ENCODE peak calls at places on chromosomes 6 and 20, in ten cellular contexts. F is A549; C is left ventricle myocardium inferior; T is colonic mucosa; K is pancreas; H is heart left ventricle; R is mammary epithelial cell; D is naive thymus-derived CD4-positive, alpha-beta T cell; W is Panc1; S is fibroblast of lung. N is an unnamed sample.
A peak's percentile ranks its signal among the peaks of the same experiment; 100 is the strongest.

GRCh38 chr6:305371-306206 is 13.3 kb downstream of the DUSP22 start:
- DNase-seq in H (no peak), D (no peak), W (no peak), C (no peak), K (no peak), S (no peak), F (no peak), T (no peak), R (no peak), N (no peak)

GRCh38 chr20:44614525-44614924 is 32.1 kb downstream of the PKIG start:
- DNase-seq in K (no peak), S (no peak), W (no peak), F (no peak), R (no peak), T (no peak), D (no peak), H (peak; percentile 77), C (peak; percentile 69), N (peak; percentile 86)

GRCh38 chr20:1326031-1326930 is 2.7 kb downstream of the SDCBP2 start:
- DNase-seq in C (peak; percentile 34), S (peak; percentile 26), R (no peak), D (no peak), H (no peak), T (peak; percentile 16), K (no peak), F (peak; percentile 35), W (no peak), N (no peak)

GRCh38 chr6:163563303-163563702 is 148.8 kb downstream of the QKI start:
- DNase-seq in S (no peak), C (no peak), H (no peak), R (no peak), D (no peak), F (no peak), K (no peak), T (no peak), W (no peak), N (no peak)

GRCh38 chr6:32152414-32153251 is 894 bp upstream of the PRRT1 start:
- DNase-seq in C (no peak), R (peak; percentile 4), K (no peak), S (peak; percentile 27), F (no peak), T (no peak), W (no peak), D (no peak), H (no peak), N (peak; percentile 76)

GRCh38 chr6:49326337-49326736 is 136.7 kb downstream of the MMUT start:
- DNase-seq in D (no peak), S (peak; percentile 78), K (no peak), T (no peak), R (peak; percentile 68), C (no peak), F (no peak), H (no peak), W (peak; percentile 48), N (no peak)

GRCh38 chr6:142763205-142763604 is 181.8 kb downstream of the HIVEP2 start:
- DNase-seq in K (no peak), D (no peak), W (no peak), S (peak; percentile 90), H (no peak), T (no peak), F (no peak), R (peak; percentile 69), C (no peak), N (no peak)

GRCh38 chr6:157944983-157945931 is 36.4 kb upstream of the SYNJ2 start:
- DNase-seq in H (no peak), R (no peak), S (peak; percentile 78), W (no peak), F (no peak), C (no peak), T (no peak), D (no peak), K (no peak), N (no peak)

DNA sequence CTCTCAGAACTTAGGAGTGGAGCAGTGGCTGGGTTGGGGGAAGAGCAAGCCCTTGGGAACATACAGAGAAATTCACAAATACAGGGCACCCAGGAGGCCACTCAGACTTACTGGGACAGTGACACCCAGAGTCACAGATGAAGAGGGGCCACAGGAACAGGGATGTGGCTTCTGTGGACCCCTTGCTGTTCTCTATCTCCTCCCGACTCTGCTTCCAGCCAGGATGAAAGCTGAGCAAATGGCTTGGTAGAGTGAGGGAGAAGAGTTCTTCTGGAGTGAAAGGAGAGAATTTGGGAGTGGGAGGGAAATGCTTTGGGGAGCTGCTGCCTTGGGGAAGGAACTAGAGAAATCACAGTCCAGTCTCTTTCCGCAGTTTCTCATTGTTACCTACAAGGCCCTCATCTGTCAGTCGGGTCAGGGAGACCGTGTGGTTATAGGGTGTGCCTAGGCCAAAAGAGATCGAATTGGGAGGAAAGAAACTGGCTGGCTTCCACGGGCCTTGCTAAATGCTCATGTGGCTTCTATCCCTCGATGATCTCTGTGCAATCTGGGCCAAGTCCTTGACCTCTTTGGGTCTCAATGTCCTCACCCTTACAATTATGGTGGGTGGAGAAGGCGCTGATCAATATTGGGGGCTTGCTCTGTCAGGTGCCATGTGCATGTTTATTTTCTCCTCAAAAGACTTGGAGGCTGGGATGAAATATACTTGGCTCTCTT is 17.0 kb downstream of the FOXP4 start:
- DNase-seq in K (no peak), W (no peak), T (no peak), D (no peak), H (no peak), R (no peak), S (no peak), F (no peak), C (no peak), N (no peak)
- H3K27ac ChIP-seq in K (no peak overlapping the region), W (no peak overlapping the region), T (no peak overlapping the region), D (no peak overlapping the region), H (no peak overlapping the region), R (no peak overlapping the region), S (no peak overlapping the region), F (no peak overlapping the region), C (no peak overlapping the region), N (no peak overlapping the region)

GRCh38 chr6:126102358-126102757 is 116.0 kb downstream of the TRMT11 start:
- DNase-seq in T (no peak), R (no peak), K (no peak), S (no peak), F (no peak), W (no peak), D (no peak), C (no peak), H (no peak), N (no peak)

GRCh38 chr6:126103993-126104392 is 117.7 kb downstream of the TRMT11 start:
- DNase-seq in S (no peak), C (no peak), K (no peak), D (no peak), F (no peak), H (no peak), W (no peak), R (no peak), T (no peak), N (no peak)

GRCh38 chr6:126112171-126112632 is 125.9 kb downstream of the TRMT11 start:
- DNase-seq in H (no peak), F (no peak), W (peak; percentile 13), T (no peak), R (peak; percentile 51), K (no peak), S (peak; percentile 92), D (no peak), C (no peak), N (no peak)

GRCh38 chr6:126110494-126111270 is 124.3 kb downstream of the TRMT11 start:
- DNase-seq in T (no peak), H (no peak), C (no peak), D (no peak), R (no peak), F (no peak), K (no peak), S (peak; percentile 27), W (no peak), N (no peak)

DNA sequence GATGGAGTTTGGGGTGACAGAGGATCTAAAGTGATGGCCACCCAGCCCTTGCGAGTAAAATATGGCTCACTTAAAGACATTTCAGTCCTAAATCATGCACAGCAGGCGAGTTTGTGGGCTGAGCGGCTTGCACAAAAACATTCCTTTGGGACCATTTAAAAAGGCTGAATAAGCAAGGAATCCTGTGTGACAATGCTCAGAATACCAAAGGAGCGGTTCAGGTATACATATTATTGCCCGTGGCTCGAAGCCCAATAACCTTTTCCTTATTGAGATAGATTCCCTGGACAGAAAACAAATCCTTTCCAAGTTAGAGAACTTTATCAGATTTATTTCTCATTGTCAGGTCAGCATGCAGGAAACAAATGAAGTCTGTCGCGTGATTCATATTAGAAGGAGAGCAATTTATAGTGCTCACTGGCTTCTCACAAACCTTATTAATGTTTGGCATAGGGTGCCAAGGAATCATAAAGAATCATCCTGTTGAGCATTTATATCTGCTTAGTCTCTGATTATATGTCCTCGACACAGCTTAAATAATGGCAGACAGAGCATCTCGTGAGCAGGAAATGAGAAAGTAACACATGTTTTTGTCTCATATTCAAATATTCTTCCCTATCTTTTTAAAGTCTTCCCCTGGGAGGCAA is 121.3 kb downstream of the TRMT11 start:
- DNase-seq in F (no peak), W (no peak), T (no peak), D (no peak), K (no peak), C (no peak), H (no peak), R (no peak), S (peak; percentile 48), N (no peak)
- H3K27ac ChIP-seq in F (no peak overlapping the region), W (no peak overlapping the region), T (no peak overlapping the region), D (no peak overlapping the region), K (no peak overlapping the region), C (no peak overlapping the region), H (no peak overlapping the region), R (no peak overlapping the region), S (no peak overlapping the region), N (no peak overlapping the region)

GRCh38 chr20:62900692-62901584 is 25.4 kb downstream of the DIDO1 start:
- DNase-seq in C (no peak), F (peak; percentile 57), R (peak; percentile 51), D (peak; percentile 71), W (no peak), K (no peak), S (peak; percentile 23), T (peak; percentile 62), H (no peak), N (peak; percentile 52)
- H3K27ac ChIP-seq in C (no peak overlapping the region), F (no peak overlapping the region), R (peak overlapping the region; percentile 15), D (peak overlapping the region; percentile 60), W (no peak overlapping the region), K (peak overlapping the region; percentile 69), S (no peak overlapping the region), T (peak overlapping the region; percentile 74), H (no peak overlapping the region), N (no peak overlapping the region)

GRCh38 chr20:3916347-3916746 is 27.2 kb downstream of the PANK2 start:
- DNase-seq in F (no peak), K (no peak), H (no peak), R (no peak), S (no peak), C (no peak), T (no peak), W (no peak), D (no peak), N (no peak)

GRCh38 chr20:3910868-3911267 is 21.7 kb downstream of the PANK2 start:
- DNase-seq in C (no peak), F (no peak), S (no peak), D (no peak), H (no peak), K (no peak), W (no peak), T (no peak), R (no peak), N (no peak)

GRCh38 chr20:3915691-3916090 is 26.5 kb downstream of the PANK2 start:
- DNase-seq in C (no peak), R (no peak), S (no peak), D (no peak), W (no peak), T (no peak), H (no peak), F (no peak), K (no peak), N (no peak)

GRCh38 chr20:3911956-3912355 is 22.8 kb downstream of the PANK2 start:
- DNase-seq in W (no peak), S (no peak), K (no peak), D (no peak), R (no peak), T (peak; percentile 61), C (peak; percentile 11), F (no peak), H (no peak), N (no peak)

DNA sequence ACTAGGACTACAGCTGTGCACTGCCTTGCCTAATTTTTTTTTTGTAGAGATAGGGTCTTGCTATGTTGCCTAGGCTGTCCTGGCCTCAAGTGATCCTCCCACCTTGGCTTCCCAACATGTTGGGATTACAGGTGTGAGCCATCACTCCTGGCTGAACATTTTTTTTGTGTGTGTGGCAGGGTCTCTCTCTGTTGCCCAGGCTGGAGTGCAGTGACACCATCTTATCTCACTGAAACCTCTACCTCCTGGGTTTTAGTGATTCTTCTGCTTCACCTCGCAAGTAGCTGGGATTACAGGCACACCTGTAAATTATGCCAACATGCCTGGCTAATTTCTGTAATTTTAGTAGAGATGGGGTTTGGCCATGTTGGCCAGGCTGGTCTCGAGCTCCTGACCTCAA is 25.3 kb downstream of the PANK2 start:
- DNase-seq in T (no peak), R (no peak), K (no peak), W (no peak), F (no peak), H (no peak), C (no peak), S (no peak), D (no peak), N (no peak)
- H3K27ac ChIP-seq in T (peak overlapping the region; percentile 34), R (no peak overlapping the region), K (no peak overlapping the region), W (no peak overlapping the region), F (peak overlapping the region; percentile 53), H (no peak overlapping the region), C (no peak overlapping the region), S (no peak overlapping the region), D (no peak overlapping the region), N (no peak overlapping the region)